ENCODE peak calls at places on chromosomes 6 and 20, in four cellular contexts. One of them, this sample, is unnamed.
A peak's percentile ranks its signal among the peaks of the same experiment; 100 is the strongest.

GRCh38 chr6:74320076-74320475 is 624.1 kb downstream of the CD109 start:
- DNase-seq in activated CD4-positive, alpha-beta T cell treated with anti-CD3 and anti-CD28 coated beads, Interleukin-2, amount 50 U/mL, for 1 hour: no peak
- DNase-seq in occipital lobe: no peak
- DNase-seq in choroid plexus epithelial cell: no peak
- DNase-seq in this sample: no peak

GRCh38 chr6:153392156-153392555 is 261.1 kb upstream of the RGS17 start:
- DNase-seq in occipital lobe: no peak
- DNase-seq in activated CD4-positive, alpha-beta T cell treated with anti-CD3 and anti-CD28 coated beads, Interleukin-2, amount 50 U/mL, for 1 hour: no peak
- DNase-seq in choroid plexus epithelial cell: peak; percentile 1
- DNase-seq in this sample: no peak

GRCh38 chr6:130129781-130130246 is 92.9 kb downstream of the SAMD3 start:
- DNase-seq in choroid plexus epithelial cell: peak; percentile 35
- DNase-seq in activated CD4-positive, alpha-beta T cell treated with anti-CD3 and anti-CD28 coated beads, Interleukin-2, amount 50 U/mL, for 1 hour: no peak
- DNase-seq in occipital lobe: no peak
- DNase-seq in this sample: no peak

GRCh38 chr6:45192556-45192955 is 135.6 kb upstream of the RUNX2 start:
- DNase-seq in choroid plexus epithelial cell: peak; percentile 11
- DNase-seq in occipital lobe: no peak
- DNase-seq in activated CD4-positive, alpha-beta T cell treated with anti-CD3 and anti-CD28 coated beads, Interleukin-2, amount 50 U/mL, for 1 hour: no peak
- DNase-seq in this sample: no peak

GRCh38 chr6:44115866-44116265 is 11.4 kb downstream of the MRPL14 start:
- DNase-seq in activated CD4-positive, alpha-beta T cell treated with anti-CD3 and anti-CD28 coated beads, Interleukin-2, amount 50 U/mL, for 1 hour: no peak
- DNase-seq in choroid plexus epithelial cell: peak; percentile 56
- DNase-seq in occipital lobe: no peak
- DNase-seq in this sample: no peak

GRCh38 chr6:54264581-54265272 is 43.5 kb upstream of the TINAG start:
- DNase-seq in occipital lobe: no peak
- DNase-seq in activated CD4-positive, alpha-beta T cell treated with anti-CD3 and anti-CD28 coated beads, Interleukin-2, amount 50 U/mL, for 1 hour: no peak
- DNase-seq in choroid plexus epithelial cell: peak; percentile 57
- DNase-seq in this sample: no peak

GRCh38 chr6:93779086-93779858 is 359.9 kb upstream of the EPHA7 start:
- DNase-seq in occipital lobe: no peak
- DNase-seq in choroid plexus epithelial cell: peak; percentile 92
- DNase-seq in activated CD4-positive, alpha-beta T cell treated with anti-CD3 and anti-CD28 coated beads, Interleukin-2, amount 50 U/mL, for 1 hour: no peak
- DNase-seq in this sample: no peak

GRCh38 chr6:134035823-134036296 is 16.6 kb downstream of the SLC2A12 start:
- DNase-seq in occipital lobe: no peak
- DNase-seq in activated CD4-positive, alpha-beta T cell treated with anti-CD3 and anti-CD28 coated beads, Interleukin-2, amount 50 U/mL, for 1 hour: no peak
- DNase-seq in choroid plexus epithelial cell: peak; percentile 35
- DNase-seq in this sample: no peak

GRCh38 chr20:6590891-6591679 is 176.4 kb upstream of the BMP2 start:
- DNase-seq in activated CD4-positive, alpha-beta T cell treated with anti-CD3 and anti-CD28 coated beads, Interleukin-2, amount 50 U/mL, for 1 hour: no peak
- DNase-seq in choroid plexus epithelial cell: peak; percentile 67
- DNase-seq in occipital lobe: no peak
- DNase-seq in this sample: no peak

GRCh38 chr20:11851646-11852045 is 66.0 kb upstream of the BTBD3 start:
- DNase-seq in activated CD4-positive, alpha-beta T cell treated with anti-CD3 and anti-CD28 coated beads, Interleukin-2, amount 50 U/mL, for 1 hour: no peak
- DNase-seq in choroid plexus epithelial cell: peak; percentile 10
- DNase-seq in occipital lobe: no peak
- DNase-seq in this sample: no peak

GRCh38 chr20:60011512-60012507 is 53.6 kb downstream of the CDH26 start:
- DNase-seq in choroid plexus epithelial cell: no peak
- DNase-seq in occipital lobe: no peak
- DNase-seq in activated CD4-positive, alpha-beta T cell treated with anti-CD3 and anti-CD28 coated beads, Interleukin-2, amount 50 U/mL, for 1 hour: no peak
- DNase-seq in this sample: no peak

GRCh38 chr6:144264270-144265060 is 20.7 kb upstream of the UTRN start:
- DNase-seq in occipital lobe: no peak
- DNase-seq in activated CD4-positive, alpha-beta T cell treated with anti-CD3 and anti-CD28 coated beads, Interleukin-2, amount 50 U/mL, for 1 hour: no peak
- DNase-seq in choroid plexus epithelial cell: peak; percentile 94
- DNase-seq in this sample: no peak

GRCh38 chr6:30935018-30935417 is 3.0 kb upstream of the SFTA2 start:
- DNase-seq in occipital lobe: no peak
- DNase-seq in activated CD4-positive, alpha-beta T cell treated with anti-CD3 and anti-CD28 coated beads, Interleukin-2, amount 50 U/mL, for 1 hour: no peak
- DNase-seq in choroid plexus epithelial cell: peak; percentile 73
- DNase-seq in this sample: no peak

GRCh38 chr6:22956029-22956715 is 386.8 kb downstream of the HDGFL1 start:
- DNase-seq in occipital lobe: no peak
- DNase-seq in activated CD4-positive, alpha-beta T cell treated with anti-CD3 and anti-CD28 coated beads, Interleukin-2, amount 50 U/mL, for 1 hour: no peak
- DNase-seq in choroid plexus epithelial cell: no peak
- DNase-seq in this sample: no peak